ENCODE peak calls at places on chromosome 17, in seven cellular contexts. One of them, this sample, is unnamed.

GRCh38 chr17:58706351-58707140 is 14.1 kb downstream of the RAD51C start:
- DNase-seq in CD8-positive, alpha-beta T cell: no peak
- DNase-seq in adrenal gland: no peak
- DNase-seq in sigmoid colon: no peak
- DNase-seq in testis: no peak
- DNase-seq in suprapubic skin: no peak
- DNase-seq in A549: no peak
- DNase-seq in this sample: no peak

GRCh38 chr17:8828517-8828875 is 29.3 kb upstream of the MFSD6L start:
- DNase-seq in testis: no peak
- DNase-seq in CD8-positive, alpha-beta T cell: no peak
- DNase-seq in A549: no peak
- DNase-seq in adrenal gland: no peak
- DNase-seq in suprapubic skin: peak
- DNase-seq in sigmoid colon: no peak
- DNase-seq in this sample: no peak

GRCh38 chr17:59668816-59669215 is 38.4 kb downstream of the PTRH2 start:
- DNase-seq in A549: peak
- DNase-seq in adrenal gland: no peak
- DNase-seq in sigmoid colon: no peak
- DNase-seq in suprapubic skin: no peak
- DNase-seq in CD8-positive, alpha-beta T cell: no peak
- DNase-seq in testis: no peak
- DNase-seq in this sample: no peak

GRCh38 chr17:75509528-75510258 is 5.6 kb downstream of the CASKIN2 start:
- DNase-seq in A549: no peak
- DNase-seq in CD8-positive, alpha-beta T cell: no peak
- DNase-seq in suprapubic skin: no peak
- DNase-seq in testis: no peak
- DNase-seq in sigmoid colon: no peak
- DNase-seq in adrenal gland: peak
- DNase-seq in this sample: no peak

GRCh38 chr17:68707032-68707431 is 105.9 kb upstream of the FAM20A start:
- DNase-seq in sigmoid colon: no peak
- DNase-seq in A549: no peak
- DNase-seq in CD8-positive, alpha-beta T cell: no peak
- DNase-seq in testis: no peak
- DNase-seq in adrenal gland: no peak
- DNase-seq in suprapubic skin: no peak
- DNase-seq in this sample: no peak

GRCh38 chr17:80738987-80739730 is 194.5 kb downstream of the RPTOR start:
- DNase-seq in sigmoid colon: no peak
- DNase-seq in suprapubic skin: no peak
- DNase-seq in A549: no peak
- DNase-seq in testis: no peak
- DNase-seq in adrenal gland: no peak
- DNase-seq in CD8-positive, alpha-beta T cell: no peak
- DNase-seq in this sample: no peak

GRCh38 chr17:72566671-72567484 is 446.1 kb downstream of the SOX9 start:
- DNase-seq in adrenal gland: no peak
- DNase-seq in suprapubic skin: no peak
- DNase-seq in testis: no peak
- DNase-seq in CD8-positive, alpha-beta T cell: no peak
- DNase-seq in A549: no peak
- DNase-seq in sigmoid colon: no peak
- DNase-seq in this sample: no peak

GRCh38 chr17:76677406-76677805 is 33.4 kb downstream of the MXRA7 start:
- DNase-seq in testis: no peak
- DNase-seq in suprapubic skin: no peak
- DNase-seq in A549: no peak
- DNase-seq in sigmoid colon: no peak
- DNase-seq in adrenal gland: no peak
- DNase-seq in CD8-positive, alpha-beta T cell: no peak
- DNase-seq in this sample: no peak

GRCh38 chr17:72724375-72724774 is 368.1 kb downstream of the SLC39A11 start:
- DNase-seq in A549: no peak
- DNase-seq in suprapubic skin: no peak
- DNase-seq in sigmoid colon: no peak
- DNase-seq in testis: no peak
- DNase-seq in adrenal gland: no peak
- DNase-seq in CD8-positive, alpha-beta T cell: no peak
- DNase-seq in this sample: no peak

GRCh38 chr17:59365383-59365981 is 34.0 kb downstream of the YPEL2 start:
- DNase-seq in sigmoid colon: peak
- DNase-seq in testis: peak
- DNase-seq in adrenal gland: no peak
- DNase-seq in suprapubic skin: no peak
- DNase-seq in CD8-positive, alpha-beta T cell: peak
- DNase-seq in A549: no peak
- DNase-seq in this sample: no peak

GRCh38 chr17:61410555-61411089 is 11.0 kb downstream of the TBX2 start:
- DNase-seq in sigmoid colon: peak
- DNase-seq in CD8-positive, alpha-beta T cell: peak
- DNase-seq in suprapubic skin: peak
- DNase-seq in testis: peak
- DNase-seq in adrenal gland: peak
- DNase-seq in A549: peak
- DNase-seq in this sample: peak

GRCh38 chr17:81256616-81257015 is 17.5 kb downstream of the NDUFAF8 start:
- DNase-seq in suprapubic skin: no peak
- DNase-seq in CD8-positive, alpha-beta T cell: no peak
- DNase-seq in sigmoid colon: no peak
- DNase-seq in adrenal gland: no peak
- DNase-seq in testis: no peak
- DNase-seq in A549: peak
- DNase-seq in this sample: no peak

GRCh38 chr17:55433629-55434422 is 12.2 kb upstream of the MMD start:
- DNase-seq in testis: no peak
- DNase-seq in adrenal gland: no peak
- DNase-seq in suprapubic skin: no peak
- DNase-seq in CD8-positive, alpha-beta T cell: no peak
- DNase-seq in sigmoid colon: peak
- DNase-seq in A549: peak
- DNase-seq in this sample: no peak

GRCh38 chr17:67376509-67376891 is 581 bp upstream of the PITPNC1 start:
- DNase-seq in testis: peak
- DNase-seq in suprapubic skin: no peak
- DNase-seq in A549: no peak
- DNase-seq in CD8-positive, alpha-beta T cell: no peak
- DNase-seq in sigmoid colon: peak
- DNase-seq in adrenal gland: peak
- DNase-seq in this sample: no peak

GRCh38 chr17:69314246-69315030 is 12.5 kb downstream of the ABCA5 start:
- DNase-seq in sigmoid colon: no peak
- DNase-seq in A549: no peak
- DNase-seq in adrenal gland: no peak
- DNase-seq in CD8-positive, alpha-beta T cell: no peak
- DNase-seq in testis: no peak
- DNase-seq in suprapubic skin: no peak
- DNase-seq in this sample: no peak

GRCh38 chr17:82303944-82304808 is 13.2 kb downstream of the CD7 start:
- DNase-seq in sigmoid colon: no peak
- DNase-seq in testis: no peak
- DNase-seq in adrenal gland: no peak
- DNase-seq in suprapubic skin: no peak
- DNase-seq in A549: no peak
- DNase-seq in CD8-positive, alpha-beta T cell: no peak
- DNase-seq in this sample: no peak

GRCh38 chr17:17848311-17848710 is 11.5 kb upstream of the SREBF1 start:
- DNase-seq in CD8-positive, alpha-beta T cell: no peak
- DNase-seq in sigmoid colon: no peak
- DNase-seq in A549: no peak
- DNase-seq in adrenal gland: no peak
- DNase-seq in suprapubic skin: no peak
- DNase-seq in testis: no peak
- DNase-seq in this sample: no peak

GRCh38 chr17:66491213-66491612 is 188.8 kb downstream of the PRKCA start:
- DNase-seq in A549: no peak
- DNase-seq in CD8-positive, alpha-beta T cell: no peak
- DNase-seq in adrenal gland: no peak
- DNase-seq in testis: no peak
- DNase-seq in suprapubic skin: no peak
- DNase-seq in sigmoid colon: no peak
- DNase-seq in this sample: no peak

GRCh38 chr17:17959520-17960361 is 12.5 kb downstream of the TOM1L2 start:
- DNase-seq in adrenal gland: no peak
- DNase-seq in A549: peak
- DNase-seq in suprapubic skin: no peak
- DNase-seq in testis: no peak
- DNase-seq in sigmoid colon: no peak
- DNase-seq in CD8-positive, alpha-beta T cell: no peak
- DNase-seq in this sample: no peak

GRCh38 chr17:67413399-67413798 is 36.3 kb downstream of the PITPNC1 start:
- DNase-seq in sigmoid colon: no peak
- DNase-seq in suprapubic skin: no peak
- DNase-seq in adrenal gland: no peak
- DNase-seq in A549: no peak
- DNase-seq in CD8-positive, alpha-beta T cell: no peak
- DNase-seq in testis: no peak
- DNase-seq in this sample: no peak

GRCh38 chr17:1490643-1491405 is 1.7 kb downstream of the MYO1C start:
- DNase-seq in A549: peak
- DNase-seq in adrenal gland: peak
- DNase-seq in sigmoid colon: peak
- DNase-seq in CD8-positive, alpha-beta T cell: peak
- DNase-seq in testis: peak
- DNase-seq in suprapubic skin: no peak
- DNase-seq in this sample: peak

GRCh38 chr17:42573095-42573494 is 4.4 kb downstream of the PSMC3IP start:
- DNase-seq in sigmoid colon: no peak
- DNase-seq in suprapubic skin: no peak
- DNase-seq in A549: no peak
- DNase-seq in CD8-positive, alpha-beta T cell: no peak
- DNase-seq in testis: no peak
- DNase-seq in adrenal gland: no peak
- DNase-seq in this sample: no peak

GRCh38 chr17:9109933-9110332 is 88.6 kb downstream of the NTN1 start:
- DNase-seq in CD8-positive, alpha-beta T cell: no peak
- DNase-seq in testis: no peak
- DNase-seq in suprapubic skin: no peak
- DNase-seq in A549: no peak
- DNase-seq in sigmoid colon: no peak
- DNase-seq in adrenal gland: no peak
- DNase-seq in this sample: no peak

GRCh38 chr17:49218941-49219913 is 8.7 kb downstream of the ABI3 start:
- DNase-seq in A549: no peak
- DNase-seq in adrenal gland: no peak
- DNase-seq in suprapubic skin: no peak
- DNase-seq in sigmoid colon: no peak
- DNase-seq in CD8-positive, alpha-beta T cell: no peak
- DNase-seq in testis: no peak
- DNase-seq in this sample: no peak
- TF ChIP-seq CTCF in A549: peak
- TF ChIP-seq CTCF in adrenal gland: peak
- TF ChIP-seq CTCF in suprapubic skin: no peak
- TF ChIP-seq CTCF in sigmoid colon: no peak
- TF ChIP-seq CTCF in CD8-positive, alpha-beta T cell: peak
- TF ChIP-seq CTCF in testis: no peak
- TF ChIP-seq CTCF in this sample: no peak

DNA sequence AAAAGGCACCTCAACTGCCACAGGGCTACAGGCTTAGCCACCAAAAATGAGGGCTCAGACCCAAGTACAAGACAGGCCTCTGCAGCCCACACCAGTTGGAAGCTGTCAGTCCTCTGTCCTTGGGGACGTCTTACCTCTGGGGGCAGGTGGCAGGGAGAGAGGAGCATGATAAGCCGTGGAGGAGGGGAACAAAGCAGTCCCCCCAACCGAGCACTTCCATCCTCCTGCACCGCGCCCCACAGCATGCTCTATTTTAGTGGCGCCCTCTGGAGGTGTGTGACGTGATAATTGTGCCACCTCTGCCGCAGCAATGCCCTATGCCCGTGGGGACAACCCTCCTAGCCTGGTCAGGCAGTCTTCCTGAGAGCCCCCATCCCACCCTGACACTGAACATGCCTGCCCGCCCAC is 13.6 kb downstream of the G6PC3 start:
- DNase-seq in CD8-positive, alpha-beta T cell: no peak
- DNase-seq in A549: no peak
- DNase-seq in suprapubic skin: no peak
- DNase-seq in sigmoid colon: no peak
- DNase-seq in testis: no peak
- DNase-seq in adrenal gland: no peak
- DNase-seq in this sample: no peak
- TF ChIP-seq CTCF in CD8-positive, alpha-beta T cell: no peak
- TF ChIP-seq CTCF in A549: peak
- TF ChIP-seq CTCF in suprapubic skin: no peak
- TF ChIP-seq CTCF in sigmoid colon: no peak
- TF ChIP-seq CTCF in testis: no peak
- TF ChIP-seq CTCF in adrenal gland: peak
- TF ChIP-seq CTCF in this sample: peak

GRCh38 chr17:28390984-28391383 is 15.0 kb downstream of the SLC46A1 start:
- DNase-seq in adrenal gland: no peak
- DNase-seq in CD8-positive, alpha-beta T cell: no peak
- DNase-seq in suprapubic skin: no peak
- DNase-seq in testis: no peak
- DNase-seq in sigmoid colon: no peak
- DNase-seq in A549: no peak
- DNase-seq in this sample: no peak

GRCh38 chr17:28390123-28390522 is 15.9 kb downstream of the SLC46A1 start:
- DNase-seq in adrenal gland: no peak
- DNase-seq in testis: no peak
- DNase-seq in A549: no peak
- DNase-seq in sigmoid colon: no peak
- DNase-seq in CD8-positive, alpha-beta T cell: no peak
- DNase-seq in suprapubic skin: no peak
- DNase-seq in this sample: no peak

GRCh38 chr17:28385037-28385797 is 13.7 kb downstream of the SARM1 start:
- DNase-seq in adrenal gland: peak
- DNase-seq in A549: no peak
- DNase-seq in suprapubic skin: no peak
- DNase-seq in sigmoid colon: no peak
- DNase-seq in testis: no peak
- DNase-seq in CD8-positive, alpha-beta T cell: no peak
- DNase-seq in this sample: no peak

GRCh38 chr17:28390563-28390962 is 15.4 kb downstream of the SLC46A1 start:
- DNase-seq in adrenal gland: no peak
- DNase-seq in suprapubic skin: no peak
- DNase-seq in sigmoid colon: no peak
- DNase-seq in testis: no peak
- DNase-seq in A549: no peak
- DNase-seq in CD8-positive, alpha-beta T cell: no peak
- DNase-seq in this sample: no peak

DNA sequence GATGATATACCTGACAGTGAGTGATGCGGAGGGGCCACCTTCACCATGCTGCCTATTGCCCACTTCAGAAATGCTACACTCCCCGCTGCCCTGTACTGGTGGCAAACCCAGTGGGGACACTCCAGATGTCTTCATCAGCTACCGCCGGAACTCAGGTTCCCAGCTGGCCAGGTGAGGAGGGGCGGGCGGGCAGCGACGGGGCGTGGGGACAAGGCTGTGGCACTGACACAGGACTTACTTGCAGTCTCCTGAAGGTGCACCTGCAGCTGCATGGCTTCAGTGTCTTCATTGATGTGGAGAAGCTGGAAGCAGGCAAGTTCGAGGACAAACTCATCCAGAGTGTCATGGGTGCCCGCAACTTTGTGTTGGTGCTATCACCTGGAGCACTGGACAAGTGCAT is 16.6 kb downstream of the SARM1 start:
- DNase-seq in A549: no peak
- DNase-seq in suprapubic skin: no peak
- DNase-seq in testis: no peak
- DNase-seq in adrenal gland: peak
- DNase-seq in sigmoid colon: no peak
- DNase-seq in CD8-positive, alpha-beta T cell: no peak
- DNase-seq in this sample: no peak
- TF ChIP-seq CTCF in A549: no peak
- TF ChIP-seq CTCF in suprapubic skin: no peak
- TF ChIP-seq CTCF in testis: no peak
- TF ChIP-seq CTCF in adrenal gland: no peak
- TF ChIP-seq CTCF in sigmoid colon: no peak
- TF ChIP-seq CTCF in CD8-positive, alpha-beta T cell: no peak
- TF ChIP-seq CTCF in this sample: no peak

GRCh38 chr17:50147841-50148225 is 2.6 kb downstream of the PPP1R9B start:
- DNase-seq in testis: no peak
- DNase-seq in suprapubic skin: no peak
- DNase-seq in sigmoid colon: no peak
- DNase-seq in CD8-positive, alpha-beta T cell: no peak
- DNase-seq in A549: peak
- DNase-seq in adrenal gland: no peak
- DNase-seq in this sample: no peak
- TF ChIP-seq CTCF in testis: no peak
- TF ChIP-seq CTCF in suprapubic skin: no peak
- TF ChIP-seq CTCF in sigmoid colon: no peak
- TF ChIP-seq CTCF in CD8-positive, alpha-beta T cell: no peak
- TF ChIP-seq CTCF in A549: no peak
- TF ChIP-seq CTCF in adrenal gland: no peak
- TF ChIP-seq CTCF in this sample: no peak

This sample was measured in neural crest cell.